ENCODE peak calls at places on chromosome 12, in six cellular contexts. One of them, this sample, is unnamed.

GRCh38 chr12:53096761-53097160 is 706 bp upstream of the IGFBP6 start:
- DNase-seq in SK-N-MC: no peak
- DNase-seq in GM23338: peak; percentile 37
- DNase-seq in ovary: peak; percentile 55
- DNase-seq in bronchial epithelial cell: no peak
- DNase-seq in AG04450: no peak
- DNase-seq in this sample: no peak

GRCh38 chr12:56542164-56542563 is 20.5 kb downstream of the RBMS2 start:
- DNase-seq in bronchial epithelial cell: no peak
- DNase-seq in GM23338: no peak
- DNase-seq in AG04450: no peak
- DNase-seq in SK-N-MC: no peak
- DNase-seq in ovary: no peak
- DNase-seq in this sample: no peak

GRCh38 chr12:116604883-116605641 is 45.9 kb downstream of the MAP1LC3B2 start:
- DNase-seq in GM23338: no peak
- DNase-seq in bronchial epithelial cell: no peak
- DNase-seq in AG04450: no peak
- DNase-seq in SK-N-MC: no peak
- DNase-seq in ovary: no peak
- DNase-seq in this sample: no peak

GRCh38 chr12:51389302-51389999 is 1.8 kb downstream of the GALNT6 start:
- DNase-seq in GM23338: no peak
- DNase-seq in SK-N-MC: no peak
- DNase-seq in ovary: no peak
- DNase-seq in bronchial epithelial cell: peak; percentile 80
- DNase-seq in AG04450: peak; percentile 79
- DNase-seq in this sample: peak; percentile 48

GRCh38 chr12:49019435-49020317 is 1.1 kb upstream of the PRKAG1 start:
- DNase-seq in AG04450: no peak
- DNase-seq in SK-N-MC: no peak
- DNase-seq in ovary: no peak
- DNase-seq in bronchial epithelial cell: peak; percentile 30
- DNase-seq in GM23338: peak; percentile 78
- DNase-seq in this sample: no peak

GRCh38 chr12:131094831-131095805 is 141.4 kb downstream of the ADGRD1 start:
- DNase-seq in bronchial epithelial cell: no peak
- DNase-seq in SK-N-MC: no peak
- DNase-seq in GM23338: no peak
- DNase-seq in ovary: peak; percentile 9
- DNase-seq in AG04450: no peak
- DNase-seq in this sample: no peak

GRCh38 chr12:48286665-48287064 is 64.1 kb downstream of the ZNF641 start:
- DNase-seq in GM23338: peak; percentile 72
- DNase-seq in SK-N-MC: no peak
- DNase-seq in AG04450: no peak
- DNase-seq in bronchial epithelial cell: no peak
- DNase-seq in ovary: no peak
- DNase-seq in this sample: no peak

GRCh38 chr12:2456813-2457186 is 338.0 kb upstream of the FKBP4 start:
- DNase-seq in bronchial epithelial cell: no peak
- DNase-seq in AG04450: no peak
- DNase-seq in SK-N-MC: no peak
- DNase-seq in ovary: no peak
- DNase-seq in GM23338: no peak
- DNase-seq in this sample: no peak

GRCh38 chr12:131709226-131709625 is 1.7 kb upstream of the SFSWAP start:
- DNase-seq in bronchial epithelial cell: no peak
- DNase-seq in SK-N-MC: no peak
- DNase-seq in ovary: no peak
- DNase-seq in GM23338: no peak
- DNase-seq in AG04450: no peak
- DNase-seq in this sample: no peak

GRCh38 chr12:14998941-14999340 is 26.1 kb downstream of the PDE6H start:
- DNase-seq in GM23338: no peak
- DNase-seq in AG04450: no peak
- DNase-seq in SK-N-MC: no peak
- DNase-seq in bronchial epithelial cell: no peak
- DNase-seq in ovary: no peak
- DNase-seq in this sample: no peak

GRCh38 chr12:6554168-6554989 is 1.5 kb downstream of the IFFO1 start:
- DNase-seq in SK-N-MC: no peak
- DNase-seq in bronchial epithelial cell: peak; percentile 37
- DNase-seq in GM23338: peak; percentile 97
- DNase-seq in ovary: peak; percentile 75
- DNase-seq in AG04450: no peak
- DNase-seq in this sample: peak; percentile 63

GRCh38 chr12:48995061-48995879 is 3.9 kb downstream of the DDN start:
- DNase-seq in bronchial epithelial cell: peak; percentile 59
- DNase-seq in GM23338: peak; percentile 97
- DNase-seq in ovary: peak; percentile 69
- DNase-seq in AG04450: peak; percentile 49
- DNase-seq in SK-N-MC: no peak
- DNase-seq in this sample: peak; percentile 80

GRCh38 chr12:2083561-2083960 is 30.8 kb downstream of the CACNA1C start:
- DNase-seq in GM23338: no peak
- DNase-seq in bronchial epithelial cell: no peak
- DNase-seq in ovary: no peak
- DNase-seq in SK-N-MC: no peak
- DNase-seq in AG04450: no peak
- DNase-seq in this sample: no peak

GRCh38 chr12:62598846-62599245 is 132.2 kb downstream of the MON2 start:
- DNase-seq in GM23338: no peak
- DNase-seq in AG04450: no peak
- DNase-seq in SK-N-MC: no peak
- DNase-seq in ovary: no peak
- DNase-seq in bronchial epithelial cell: no peak
- DNase-seq in this sample: no peak

GRCh38 chr12:51977320-51977753 is 25.8 kb downstream of the ACVR1B start:
- DNase-seq in GM23338: no peak
- DNase-seq in ovary: no peak
- DNase-seq in AG04450: no peak
- DNase-seq in SK-N-MC: no peak
- DNase-seq in bronchial epithelial cell: no peak
- DNase-seq in this sample: no peak

GRCh38 chr12:5945071-5946008 is at the start of gene ANO2:
- DNase-seq in bronchial epithelial cell: no peak
- DNase-seq in ovary: no peak
- DNase-seq in SK-N-MC: no peak
- DNase-seq in GM23338: peak; percentile 82
- DNase-seq in AG04450: no peak
- DNase-seq in this sample: no peak

GRCh38 chr12:6961278-6961694 is 9.2 kb downstream of the PHB2 start:
- DNase-seq in bronchial epithelial cell: peak; percentile 76
- DNase-seq in SK-N-MC: no peak
- DNase-seq in GM23338: no peak
- DNase-seq in ovary: peak; percentile 66
- DNase-seq in AG04450: no peak
- DNase-seq in this sample: peak; percentile 85

GRCh38 chr12:67884596-67884995 is 104.7 kb upstream of the IFNG-AS1 start:
- DNase-seq in SK-N-MC: no peak
- DNase-seq in bronchial epithelial cell: no peak
- DNase-seq in GM23338: no peak
- DNase-seq in AG04450: no peak
- DNase-seq in ovary: no peak
- DNase-seq in this sample: no peak

GRCh38 chr12:41437578-41437977 is 249.5 kb downstream of the PDZRN4 start:
- DNase-seq in bronchial epithelial cell: no peak
- DNase-seq in AG04450: no peak
- DNase-seq in ovary: no peak
- DNase-seq in GM23338: no peak
- DNase-seq in SK-N-MC: peak; percentile 35
- DNase-seq in this sample: no peak

GRCh38 chr12:90163975-90164374 is 455.3 kb upstream of the ATP2B1 start:
- DNase-seq in SK-N-MC: no peak
- DNase-seq in AG04450: no peak
- DNase-seq in ovary: no peak
- DNase-seq in bronchial epithelial cell: no peak
- DNase-seq in GM23338: peak; percentile 39
- DNase-seq in this sample: no peak

DNA sequence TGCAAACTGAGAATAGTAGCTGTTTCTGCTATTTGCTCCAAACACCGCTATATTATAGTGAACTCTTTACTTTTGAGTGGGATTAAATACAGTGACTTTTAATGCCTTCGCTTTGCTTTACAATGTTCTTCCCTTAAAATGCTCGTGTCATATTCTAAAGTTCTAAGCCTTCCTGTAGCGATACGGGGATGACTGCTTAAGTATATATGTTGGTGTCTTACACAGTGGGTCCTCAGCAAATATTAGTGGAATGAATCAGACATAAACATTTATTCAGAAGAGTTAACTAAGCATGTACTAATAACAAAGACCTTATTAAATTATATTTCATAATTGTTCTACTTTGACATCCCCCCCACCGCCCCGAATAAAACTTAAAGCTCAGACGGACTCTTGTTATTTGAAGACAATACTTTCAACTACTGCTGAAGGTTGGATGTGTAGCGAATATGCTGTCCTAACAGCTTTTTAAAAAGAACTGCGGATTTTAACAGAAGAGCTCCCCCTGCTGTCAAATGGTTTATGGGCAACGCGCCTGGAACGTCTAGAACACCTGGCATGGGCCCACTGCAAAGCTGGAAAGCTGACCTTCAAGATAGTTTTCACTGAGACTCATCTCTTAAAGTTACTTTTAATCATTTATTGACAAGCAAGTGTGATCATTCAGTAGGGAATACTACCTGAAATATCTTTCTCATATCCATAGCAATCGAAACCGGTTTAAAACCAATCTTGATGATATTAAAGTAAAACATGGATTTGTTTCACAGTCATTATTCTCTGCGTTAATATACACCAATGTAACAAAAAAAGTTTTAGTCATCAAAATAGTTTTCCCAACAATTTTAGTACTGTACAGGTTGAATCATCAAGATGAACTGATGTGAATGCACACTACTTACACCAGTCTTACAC is 136.7 kb upstream of the KRAS start:
- DNase-seq in ovary: peak; percentile 91
- DNase-seq in bronchial epithelial cell: peak; percentile 81
- DNase-seq in AG04450: peak; percentile 82
- DNase-seq in SK-N-MC: peak; percentile 86
- DNase-seq in GM23338: peak; percentile 93
- DNase-seq in this sample: peak; percentile 90
- H3K4me3 ChIP-seq in ovary: peak overlapping the region; percentile 83
- H3K4me3 ChIP-seq in bronchial epithelial cell: peak overlapping the region; percentile 79
- H3K4me3 ChIP-seq in AG04450: peak overlapping the region; percentile 82
- H3K4me3 ChIP-seq in SK-N-MC: peak overlapping the region; percentile 97
- H3K4me3 ChIP-seq in GM23338: peak overlapping the region; percentile 62
- H3K4me3 ChIP-seq in this sample: no peak overlapping the region

DNA sequence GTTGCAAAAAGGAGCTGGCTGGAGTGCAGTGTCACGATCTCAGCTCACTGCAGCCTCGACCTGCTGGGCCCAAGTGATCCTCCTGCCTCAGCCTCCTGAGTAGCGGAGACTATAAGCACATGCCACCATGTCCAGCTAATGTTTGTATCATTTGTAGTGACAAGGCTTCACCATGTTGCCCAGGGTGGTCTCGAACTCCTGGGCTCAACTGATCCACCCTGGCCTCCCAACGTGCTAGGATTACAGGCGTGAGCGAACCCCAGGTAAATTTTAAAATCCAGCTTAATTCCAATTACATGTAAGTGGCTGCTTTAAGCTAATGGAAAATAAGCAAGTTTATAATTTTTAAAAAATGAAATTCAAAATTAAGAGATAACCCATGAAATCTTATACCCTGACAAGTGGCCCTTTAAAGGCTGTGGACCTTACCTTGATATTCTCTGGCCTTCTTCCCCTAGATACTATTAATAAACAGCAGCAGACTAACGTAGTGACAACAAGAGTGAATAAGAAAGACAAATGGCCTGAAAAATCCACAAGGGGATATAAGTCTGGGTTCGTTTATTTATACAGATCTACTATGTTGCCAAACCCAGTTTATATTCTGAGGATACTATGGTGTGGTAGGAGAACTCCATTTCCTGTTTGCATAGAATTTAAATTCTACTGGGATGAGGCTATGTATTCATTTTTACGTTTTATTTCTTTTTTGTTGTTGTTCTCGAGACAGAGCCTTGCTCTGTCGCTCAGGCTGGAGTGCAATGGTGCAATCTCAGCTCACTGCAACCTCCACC is 25.6 kb upstream of the SLC2A3 start:
- DNase-seq in ovary: no peak
- DNase-seq in SK-N-MC: no peak
- DNase-seq in AG04450: peak; percentile 46
- DNase-seq in GM23338: no peak
- DNase-seq in bronchial epithelial cell: no peak
- DNase-seq in this sample: no peak
- H3K4me3 ChIP-seq in ovary: no peak overlapping the region
- H3K4me3 ChIP-seq in SK-N-MC: peak overlapping the region; percentile 76
- H3K4me3 ChIP-seq in AG04450: peak overlapping the region; percentile 72
- H3K4me3 ChIP-seq in GM23338: peak overlapping the region; percentile 50
- H3K4me3 ChIP-seq in bronchial epithelial cell: no peak overlapping the region
- H3K4me3 ChIP-seq in this sample: no peak overlapping the region

GRCh38 chr12:113152196-113152834 is 2.8 kb downstream of the CFAP73 start:
- DNase-seq in ovary: no peak
- DNase-seq in AG04450: no peak
- DNase-seq in bronchial epithelial cell: no peak
- DNase-seq in GM23338: no peak
- DNase-seq in SK-N-MC: no peak
- DNase-seq in this sample: no peak

GRCh38 chr12:113151655-113152054 is 2.1 kb downstream of the CFAP73 start:
- DNase-seq in AG04450: no peak
- DNase-seq in bronchial epithelial cell: no peak
- DNase-seq in SK-N-MC: no peak
- DNase-seq in ovary: no peak
- DNase-seq in GM23338: no peak
- DNase-seq in this sample: no peak

GRCh38 chr12:113154351-113154973 is 4.9 kb downstream of the CFAP73 start:
- DNase-seq in SK-N-MC: no peak
- DNase-seq in AG04450: no peak
- DNase-seq in ovary: no peak
- DNase-seq in bronchial epithelial cell: peak; percentile 17
- DNase-seq in GM23338: peak; percentile 91
- DNase-seq in this sample: no peak

GRCh38 chr12:113155060-113155459 is 5.5 kb downstream of the CFAP73 start:
- DNase-seq in bronchial epithelial cell: no peak
- DNase-seq in ovary: no peak
- DNase-seq in GM23338: no peak
- DNase-seq in AG04450: no peak
- DNase-seq in SK-N-MC: no peak
- DNase-seq in this sample: no peak

GRCh38 chr12:113152835-113153814 is 3.6 kb downstream of the CFAP73 start:
- DNase-seq in AG04450: no peak
- DNase-seq in SK-N-MC: no peak
- DNase-seq in GM23338: peak; percentile 87
- DNase-seq in ovary: no peak
- DNase-seq in bronchial epithelial cell: peak; percentile 60
- DNase-seq in this sample: peak; percentile 69
- H3K4me3 ChIP-seq in AG04450: peak overlapping the region; percentile 44
- H3K4me3 ChIP-seq in SK-N-MC: peak overlapping the region; percentile 81
- H3K4me3 ChIP-seq in GM23338: peak overlapping the region; percentile 64
- H3K4me3 ChIP-seq in ovary: peak overlapping the region; percentile 29
- H3K4me3 ChIP-seq in bronchial epithelial cell: peak overlapping the region; percentile 36
- H3K4me3 ChIP-seq in this sample: peak overlapping the region; percentile 46

DNA sequence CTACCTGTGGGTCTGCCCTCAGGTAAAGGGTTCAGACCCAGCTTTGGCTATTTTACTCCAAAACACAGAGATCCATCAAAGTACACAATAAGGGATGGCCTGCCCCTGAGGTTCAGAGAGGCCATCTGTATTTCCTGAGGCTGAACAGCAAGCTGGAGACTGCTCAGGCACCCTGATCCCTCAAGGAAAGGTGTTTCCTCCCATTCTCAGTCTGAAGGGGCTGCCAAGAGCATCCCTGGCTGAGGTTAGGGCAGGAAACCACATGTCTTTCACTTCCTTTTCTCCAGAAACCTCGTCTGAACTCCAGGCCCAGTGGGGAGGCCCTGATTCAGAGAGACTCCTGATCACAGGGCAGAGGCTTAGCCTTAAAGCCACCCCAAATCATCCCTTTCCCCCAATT is 1.5 kb downstream of the RILPL1 start:
- DNase-seq in AG04450: no peak
- DNase-seq in GM23338: no peak
- DNase-seq in SK-N-MC: no peak
- DNase-seq in ovary: no peak
- DNase-seq in bronchial epithelial cell: peak; percentile 22
- DNase-seq in this sample: no peak
- H3K4me3 ChIP-seq in AG04450: peak overlapping the region; percentile 87
- H3K4me3 ChIP-seq in GM23338: peak overlapping the region; percentile 76
- H3K4me3 ChIP-seq in SK-N-MC: peak overlapping the region; percentile 88
- H3K4me3 ChIP-seq in ovary: no peak overlapping the region
- H3K4me3 ChIP-seq in bronchial epithelial cell: peak overlapping the region; percentile 98
- H3K4me3 ChIP-seq in this sample: no peak overlapping the region

This sample was measured in small intestine.